ENCODE peak calls at places on chromosomes 5 and 9, in ten cellular contexts. Y, Z, G, F, T, O, E, L, J and V are unnamed samples.

GRCh38 chr9:93617273-93617672 is 40.9 kb downstream of the PHF2 start:
- DNase-seq in Y (no peak), Z (no peak), G (no peak), F (no peak), T (no peak), O (no peak), E (no peak), L (no peak), J (no peak), V (no peak)

GRCh38 chr9:83166369-83166768 is 103.4 kb upstream of the RASEF start:
- DNase-seq in Y (no peak), Z (no peak), G (no peak), F (peak; percentile 78), T (no peak), O (no peak), E (no peak), L (no peak), J (peak; percentile 48), V (no peak)

GRCh38 chr9:94900222-94901018 is 173.9 kb downstream of the AOPEP start:
- DNase-seq in Y (peak; percentile 98), Z (no peak), G (no peak), F (no peak), T (no peak), O (no peak), E (no peak), L (no peak), J (peak; percentile 78), V (no peak)

GRCh38 chr5:142453801-142454381 is 129.1 kb upstream of the SPRY4 start:
- DNase-seq in Y (no peak), Z (no peak), G (no peak), F (no peak), T (no peak), O (no peak), E (no peak), L (no peak), J (no peak), V (no peak)

GRCh38 chr5:96855041-96855872 is 21.0 kb upstream of the ERAP2 start:
- DNase-seq in Y (peak; percentile 48), Z (no peak), G (no peak), F (no peak), T (no peak), O (no peak), E (no peak), L (no peak), J (no peak), V (no peak)

GRCh38 chr5:96668725-96669124 is 6.5 kb downstream of the CAST start:
- DNase-seq in Y (no peak), Z (no peak), G (no peak), F (no peak), T (no peak), O (no peak), E (no peak), L (no peak), J (no peak), V (no peak)

GRCh38 chr9:5629312-5630037 is 568 bp downstream of the RIC1 start:
- DNase-seq in Y (peak; percentile 56), Z (peak; percentile 65), G (peak; percentile 74), F (peak; percentile 33), T (no peak), O (peak; percentile 63), E (peak; percentile 58), L (peak; percentile 16), J (peak; percentile 55), V (no peak)

GRCh38 chr9:78146241-78146640 is 89.6 kb upstream of the CEP78 start:
- DNase-seq in Y (no peak), Z (no peak), G (no peak), F (no peak), T (no peak), O (no peak), E (no peak), L (no peak), J (no peak), V (no peak)

GRCh38 chr9:98380065-98380681 is 124.7 kb upstream of the TBC1D2 start:
- DNase-seq in Y (peak; percentile 70), Z (peak; percentile 61), G (peak; percentile 77), F (peak; percentile 4), T (no peak), O (no peak), E (peak; percentile 39), L (peak; percentile 15), J (no peak), V (no peak)

GRCh38 chr5:142977363-142978051 is 207.3 kb downstream of the ARHGAP26 start:
- DNase-seq in Y (peak; percentile 96), Z (peak; percentile 11), G (no peak), F (no peak), T (peak; percentile 76), O (peak; percentile 62), E (no peak), L (no peak), J (peak; percentile 89), V (peak; percentile 63)

GRCh38 chr5:90099099-90099498 is 310.5 kb downstream of the CETN3 start:
- DNase-seq in Y (peak; percentile 11), Z (no peak), G (no peak), F (no peak), T (no peak), O (no peak), E (no peak), L (no peak), J (no peak), V (no peak)

GRCh38 chr5:97967292-97967691 is 784.2 kb upstream of the RIOK2 start:
- DNase-seq in Y (no peak), Z (no peak), G (no peak), F (no peak), T (no peak), O (no peak), E (no peak), L (no peak), J (no peak), V (no peak)

GRCh38 chr5:617896-618295 is 5.8 kb downstream of the CEP72 start:
- DNase-seq in Y (no peak), Z (no peak), G (no peak), F (no peak), T (no peak), O (no peak), E (no peak), L (no peak), J (no peak), V (no peak)

GRCh38 chr9:69030851-69031645 is 4.5 kb upstream of the FXN start:
- DNase-seq in Y (peak; percentile 65), Z (no peak), G (no peak), F (no peak), T (no peak), O (no peak), E (no peak), L (no peak), J (peak; percentile 46), V (no peak)

GRCh38 chr5:139446956-139447779 is 7.8 kb upstream of the DNAJC18 start:
- DNase-seq in Y (peak; percentile 48), Z (no peak), G (no peak), F (no peak), T (no peak), O (peak; percentile 58), E (no peak), L (no peak), J (peak; percentile 70), V (no peak)

GRCh38 chr5:16866795-16867584 is 69.1 kb downstream of the MYO10 start:
- DNase-seq in Y (no peak), Z (no peak), G (no peak), F (no peak), T (no peak), O (no peak), E (no peak), L (no peak), J (no peak), V (no peak)

GRCh38 chr5:93088997-93089396 is 492.0 kb downstream of the NR2F1-AS1 start:
- DNase-seq in Y (peak; percentile 37), Z (no peak), G (no peak), F (no peak), T (no peak), O (no peak), E (no peak), L (no peak), J (no peak), V (no peak)

GRCh38 chr5:108606185-108606584 is 141.5 kb upstream of the FER start:
- DNase-seq in Y (no peak), Z (no peak), G (no peak), F (no peak), T (no peak), O (no peak), E (no peak), L (no peak), J (no peak), V (no peak)

GRCh38 chr5:133261993-133262392 is 210.2 kb downstream of the HSPA4 start:
- DNase-seq in Y (no peak), Z (no peak), G (no peak), F (no peak), T (no peak), O (no peak), E (no peak), L (no peak), J (no peak), V (no peak)
- TF ChIP-seq CTCF in Y (no peak), Z (no peak), G (no peak), F (no peak), T (no peak), O (no peak), E (no peak), L (no peak), J (no peak), V (no peak)

DNA sequence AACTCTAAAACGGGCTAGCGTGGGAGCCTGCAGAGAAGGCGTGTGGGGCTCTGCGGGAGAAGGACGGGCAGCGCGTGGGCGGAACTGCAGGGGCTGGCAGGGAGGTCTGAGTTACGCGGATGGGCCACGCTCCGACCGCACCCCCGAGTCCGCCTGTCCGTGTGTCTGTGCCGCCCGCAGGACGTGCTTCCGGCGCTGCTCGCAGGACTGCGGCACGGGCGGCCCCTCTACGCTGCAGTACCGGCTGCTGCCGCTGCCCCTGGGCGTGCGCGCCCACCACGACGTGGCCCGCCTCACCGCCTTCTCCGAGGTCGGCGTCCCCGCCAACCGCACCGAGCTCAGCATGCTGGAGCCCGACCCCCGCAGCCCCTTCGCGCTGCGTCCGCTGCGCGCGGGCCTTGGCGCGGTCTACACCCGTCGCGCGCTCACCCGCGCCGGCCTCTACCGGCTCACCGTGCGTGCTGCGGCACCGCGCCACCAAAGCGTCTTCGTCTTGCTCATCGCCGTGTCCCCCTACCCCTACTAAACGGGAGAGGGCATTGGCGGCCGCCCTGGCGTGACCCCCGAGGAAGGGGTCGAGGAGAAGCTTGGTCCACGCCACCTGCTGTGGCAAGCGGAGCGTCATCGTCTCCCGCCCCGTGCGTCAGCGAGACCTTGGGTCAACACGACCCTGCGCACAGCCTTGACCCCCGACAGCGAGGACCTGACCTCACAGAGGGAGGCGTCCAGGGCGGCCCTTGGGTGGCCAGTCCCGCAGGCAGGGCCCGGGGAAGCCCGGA is 11.4 kb upstream of the ASS1 start:
- DNase-seq in Y (peak; percentile 31), Z (peak; percentile 41), G (peak; percentile 58), F (peak; percentile 61), T (peak; percentile 55), O (peak; percentile 66), E (peak; percentile 75), L (peak; percentile 74), J (peak; percentile 25), V (no peak)
- TF ChIP-seq CTCF in Y (peak; percentile 28), Z (peak; percentile 63), G (peak; percentile 62), F (peak; percentile 51), T (peak; percentile 53), O (peak; percentile 94), E (peak; percentile 81), L (peak; percentile 75), J (peak; percentile 68), V (peak; percentile 30)

GRCh38 chr5:32916648-32917047 is 205.5 kb downstream of the NPR3 start:
- DNase-seq in Y (peak; percentile 67), Z (no peak), G (no peak), F (peak; percentile 50), T (no peak), O (peak; percentile 6), E (no peak), L (no peak), J (peak; percentile 42), V (no peak)
- TF ChIP-seq CTCF in Y (peak; percentile 67), Z (no peak), G (peak; percentile 40), F (peak; percentile 54), T (no peak), O (no peak), E (no peak), L (peak; percentile 60), J (peak; percentile 79), V (peak; percentile 18)

GRCh38 chr5:149694007-149694406 is 36.1 kb upstream of the PPARGC1B start:
- DNase-seq in Y (peak; percentile 13), Z (no peak), G (no peak), F (no peak), T (no peak), O (no peak), E (no peak), L (no peak), J (peak; percentile 39), V (no peak)
- TF ChIP-seq CTCF in Y (no peak), Z (no peak), G (no peak), F (no peak), T (no peak), O (no peak), E (no peak), L (no peak), J (no peak), V (no peak)